ENCODE peak calls at places on chromosomes 7 and 10, in six cellular contexts. Q, P, L, O, T and D are unnamed samples.

GRCh38 chr7:55309040-55309991 is 55.8 kb upstream of the LANCL2 start:
- DNase-seq in Q (no peak), P (no peak), L (no peak), O (no peak), T (no peak), D (no peak)

GRCh38 chr7:134565643-134566136 is 16.8 kb downstream of the AKR1B15 start:
- DNase-seq in Q (peak; percentile 30), P (peak; percentile 70), L (peak; percentile 68), O (no peak), T (no peak), D (no peak)

GRCh38 chr7:68400783-68401182 is 1197.5 kb upstream of the AUTS2 start:
- DNase-seq in Q (no peak), P (no peak), L (no peak), O (no peak), T (no peak), D (no peak)

GRCh38 chr7:135248546-135248945 is 14.9 kb downstream of the STRA8 start:
- DNase-seq in Q (no peak), P (peak; percentile 18), L (no peak), O (no peak), T (no peak), D (no peak)

GRCh38 chr7:55415173-55415778 is 50.1 kb downstream of the LANCL2 start:
- DNase-seq in Q (peak; percentile 72), P (peak; percentile 82), L (peak; percentile 75), O (peak; percentile 68), T (peak; percentile 48), D (peak; percentile 46)

GRCh38 chr7:132433286-132433685 is 143.0 kb downstream of the PLXNA4 start:
- DNase-seq in Q (no peak), P (no peak), L (no peak), O (no peak), T (no peak), D (no peak)

GRCh38 chr7:142303650-142304049 is 45.8 kb upstream of the PRSS58 start:
- DNase-seq in Q (no peak), P (no peak), L (no peak), O (no peak), T (no peak), D (no peak)

GRCh38 chr10:116146374-116146773 is 126.6 kb downstream of the GFRA1 start:
- DNase-seq in Q (no peak), P (no peak), L (peak; percentile 3), O (no peak), T (no peak), D (no peak)

GRCh38 chr10:86349474-86349873 is 17.1 kb downstream of the GRID1 start:
- DNase-seq in Q (no peak), P (no peak), L (no peak), O (no peak), T (no peak), D (no peak)

GRCh38 chr7:31122649-31123058 is 70.5 kb downstream of the ADCYAP1R1 start:
- DNase-seq in Q (peak; percentile 81), P (peak; percentile 79), L (peak; percentile 93), O (peak; percentile 48), T (peak; percentile 81), D (peak; percentile 31)

GRCh38 chr10:124322191-124322980 is 96.3 kb downstream of the OAT start:
- DNase-seq in Q (no peak), P (peak; percentile 58), L (no peak), O (no peak), T (no peak), D (no peak)

GRCh38 chr7:82443801-82444219 is 233 bp upstream of the CACNA2D1 start:
- DNase-seq in Q (peak; percentile 88), P (peak; percentile 90), L (peak; percentile 93), O (peak; percentile 88), T (peak; percentile 77), D (peak; percentile 66)

GRCh38 chr10:52951819-52952218 is 179.2 kb upstream of the MBL2 start:
- DNase-seq in Q (no peak), P (no peak), L (peak; percentile 67), O (peak; percentile 25), T (peak; percentile 2), D (no peak)

GRCh38 chr7:82375068-82375467 is 68.5 kb downstream of the CACNA2D1 start:
- DNase-seq in Q (no peak), P (no peak), L (no peak), O (no peak), T (no peak), D (no peak)

GRCh38 chr10:99360935-99361334 is 31.8 kb downstream of the CNNM1 start:
- DNase-seq in Q (no peak), P (no peak), L (no peak), O (no peak), T (no peak), D (no peak)

GRCh38 chr7:65892169-65892568 is 19.3 kb downstream of the VKORC1L1 start:
- DNase-seq in Q (no peak), P (no peak), L (no peak), O (no peak), T (no peak), D (no peak)

GRCh38 chr10:44958196-44958896 is 1.3 kb upstream of the RASSF4 start:
- DNase-seq in Q (no peak), P (peak; percentile 70), L (no peak), O (no peak), T (no peak), D (no peak)

GRCh38 chr10:13092446-13093102 is 7.4 kb upstream of the OPTN start:
- DNase-seq in Q (no peak), P (no peak), L (no peak), O (no peak), T (no peak), D (no peak)

GRCh38 chr7:103307487-103308231 is 10.4 kb downstream of the PMPCB start:
- DNase-seq in Q (no peak), P (no peak), L (no peak), O (no peak), T (no peak), D (no peak)

GRCh38 chr7:133921635-133922182 is 205.4 kb upstream of the LRGUK start:
- DNase-seq in Q (no peak), P (no peak), L (no peak), O (no peak), T (no peak), D (no peak)

GRCh38 chr10:34507217-34507616 is 307.9 kb downstream of the PARD3 start:
- DNase-seq in Q (no peak), P (no peak), L (no peak), O (no peak), T (no peak), D (no peak)

GRCh38 chr10:21528452-21529235 is 3.2 kb upstream of the SKIDA1 start:
- DNase-seq in Q (no peak), P (no peak), L (peak; percentile 61), O (no peak), T (no peak), D (no peak)

GRCh38 chr10:21529236-21529910 is 3.9 kb upstream of the SKIDA1 start:
- DNase-seq in Q (no peak), P (no peak), L (no peak), O (no peak), T (no peak), D (no peak)

GRCh38 chr10:21526184-21526951 is 886 bp upstream of the SKIDA1 start:
- DNase-seq in Q (peak; percentile 90), P (peak; percentile 89), L (peak; percentile 93), O (peak; percentile 89), T (no peak), D (peak; percentile 38)

GRCh38 chr10:21526952-21527633 is 1.6 kb upstream of the SKIDA1 start:
- DNase-seq in Q (peak; percentile 64), P (peak; percentile 84), L (peak; percentile 69), O (peak; percentile 81), T (no peak), D (no peak)

DNA sequence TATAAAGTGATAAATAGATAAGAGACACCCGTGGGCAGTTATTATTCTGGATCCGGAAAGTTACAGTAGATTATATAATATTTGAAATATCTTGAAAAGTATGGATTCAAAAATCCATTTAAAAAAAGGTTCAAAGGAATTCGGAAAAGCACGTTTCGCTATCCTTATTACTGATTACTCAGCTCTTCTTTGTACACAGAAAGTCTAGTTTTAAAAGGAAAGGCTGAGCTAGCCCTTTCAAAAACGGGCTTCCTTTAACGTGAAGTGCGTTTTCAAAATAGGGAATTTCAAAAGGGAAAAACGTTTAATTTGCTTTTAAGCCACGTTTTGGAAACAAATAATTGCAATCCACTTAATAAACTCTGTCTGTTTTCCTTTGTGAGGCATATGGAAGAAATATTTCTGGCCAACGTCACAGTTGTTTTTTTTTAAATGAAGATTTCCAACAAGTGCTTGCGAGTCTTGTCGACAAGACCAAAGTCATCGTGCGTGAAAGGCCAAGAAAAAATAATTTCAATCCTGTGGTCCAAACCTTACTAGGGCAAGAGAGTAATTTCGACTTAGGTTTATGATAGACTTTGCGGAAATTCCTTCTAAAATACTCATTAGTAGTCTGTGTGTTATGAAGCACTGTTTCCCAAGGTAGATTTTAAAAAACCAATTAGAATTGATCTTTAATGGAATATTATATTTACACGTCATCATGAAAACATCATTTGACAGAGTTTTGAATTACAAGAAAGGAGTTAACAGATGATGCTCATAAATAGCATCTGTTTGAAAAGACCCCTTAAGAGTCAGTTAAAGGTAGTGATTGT is 2.4 kb upstream of the SKIDA1 start:
- DNase-seq in Q (no peak), P (no peak), L (peak; percentile 79), O (no peak), T (no peak), D (no peak)
- H3K4me3 ChIP-seq in Q (peak overlapping the region; percentile 70), P (peak overlapping the region; percentile 90), L (peak overlapping the region; percentile 68), O (peak overlapping the region; percentile 81), T (peak overlapping the region; percentile 59), D (peak overlapping the region; percentile 83)

GRCh38 chr10:24262929-24263653 is 54.2 kb downstream of the KIAA1217 start:
- DNase-seq in Q (peak; percentile 77), P (no peak), L (no peak), O (no peak), T (no peak), D (no peak)
- H3K4me3 ChIP-seq in Q (no peak overlapping the region), P (no peak overlapping the region), L (no peak overlapping the region), O (no peak overlapping the region), T (no peak overlapping the region), D (no peak overlapping the region)

GRCh38 chr7:37430126-37430525 is 18.5 kb downstream of the ELMO1 start:
- DNase-seq in Q (no peak), P (no peak), L (no peak), O (no peak), T (no peak), D (no peak)
- H3K4me3 ChIP-seq in Q (no peak overlapping the region), P (no peak overlapping the region), L (no peak overlapping the region), O (no peak overlapping the region), T (no peak overlapping the region), D (no peak overlapping the region)

DNA sequence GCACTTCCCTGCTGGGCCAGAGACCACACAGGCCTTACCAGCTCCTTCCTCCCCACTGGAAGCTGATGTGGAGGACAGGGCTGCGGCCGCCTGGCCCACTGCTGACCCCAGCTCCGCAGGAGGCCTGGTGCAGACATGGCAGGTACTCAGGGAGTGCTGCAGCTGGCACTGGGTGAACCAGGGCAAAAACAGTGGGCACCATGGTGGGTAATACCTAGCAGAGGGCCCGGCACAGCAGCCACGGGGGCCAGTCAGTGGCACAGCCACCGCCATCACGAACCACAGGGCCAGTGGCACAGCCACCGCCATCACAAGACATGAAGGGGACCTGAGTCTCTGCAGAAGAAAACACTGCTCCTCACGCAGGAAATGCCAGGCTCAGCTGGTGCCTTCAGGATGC is 152.6 kb upstream of the PPP2R2D start:
- DNase-seq in Q (no peak), P (no peak), L (no peak), O (no peak), T (no peak), D (no peak)
- H3K4me3 ChIP-seq in Q (no peak overlapping the region), P (no peak overlapping the region), L (no peak overlapping the region), O (no peak overlapping the region), T (no peak overlapping the region), D (no peak overlapping the region)